ENCODE peak calls at places on chromosomes 16 and 17, in six cellular contexts. One of them, this sample, is unnamed. For H3K4me1, the result is how much of the 10 kb centered on the place peaks cover.

GRCh38 chr17:47879776-47880452 is 16.1 kb upstream of the SP2 start:
- DNase-seq in A549: no peak
- DNase-seq in cardiac muscle cell: no peak
- DNase-seq in Panc1: no peak
- DNase-seq in PC-9: no peak
- DNase-seq in testis: no peak
- DNase-seq in this sample: no peak

GRCh38 chr17:55925440-55925839 is 174.6 kb downstream of the PCTP start:
- DNase-seq in PC-9: no peak
- DNase-seq in Panc1: no peak
- DNase-seq in cardiac muscle cell: no peak
- DNase-seq in A549: no peak
- DNase-seq in testis: no peak
- DNase-seq in this sample: no peak

GRCh38 chr16:58931436-58931835 is 197.3 kb upstream of the GOT2 start:
- DNase-seq in Panc1: no peak
- DNase-seq in cardiac muscle cell: no peak
- DNase-seq in PC-9: no peak
- DNase-seq in A549: no peak
- DNase-seq in testis: no peak
- DNase-seq in this sample: no peak

GRCh38 chr17:34579017-34579946 is at the start of gene TMEM132E:
- DNase-seq in A549: peak
- DNase-seq in testis: peak
- DNase-seq in cardiac muscle cell: peak
- DNase-seq in Panc1: no peak
- DNase-seq in PC-9: no peak
- DNase-seq in this sample: peak

GRCh38 chr17:6796017-6796886 is 20.2 kb downstream of the FBXO39 start:
- DNase-seq in A549: no peak
- DNase-seq in Panc1: no peak
- DNase-seq in PC-9: no peak
- DNase-seq in cardiac muscle cell: no peak
- DNase-seq in testis: no peak
- DNase-seq in this sample: no peak

GRCh38 chr16:9124444-9124843 is 33.0 kb downstream of the HAPSTR1 start:
- DNase-seq in PC-9: no peak
- DNase-seq in testis: no peak
- DNase-seq in A549: no peak
- DNase-seq in cardiac muscle cell: no peak
- DNase-seq in Panc1: no peak
- DNase-seq in this sample: no peak

GRCh38 chr17:47812146-47812920 is 9.3 kb downstream of the OSBPL7 start:
- DNase-seq in testis: no peak
- DNase-seq in cardiac muscle cell: no peak
- DNase-seq in Panc1: no peak
- DNase-seq in PC-9: no peak
- DNase-seq in A549: no peak
- DNase-seq in this sample: no peak

GRCh38 chr17:76772842-76773521 is 35.1 kb downstream of the MFSD11 start:
- DNase-seq in A549: peak
- DNase-seq in cardiac muscle cell: peak
- DNase-seq in testis: no peak
- DNase-seq in Panc1: no peak
- DNase-seq in PC-9: peak
- DNase-seq in this sample: no peak

GRCh38 chr17:48051706-48052486 is 3.7 kb downstream of the NFE2L1 start:
- DNase-seq in PC-9: peak
- DNase-seq in Panc1: no peak
- DNase-seq in A549: peak
- DNase-seq in cardiac muscle cell: no peak
- DNase-seq in testis: peak
- DNase-seq in this sample: peak

GRCh38 chr17:65055708-65056638 is 567 bp downstream of the GNA13 start:
- DNase-seq in PC-9: peak
- DNase-seq in Panc1: no peak
- DNase-seq in cardiac muscle cell: peak
- DNase-seq in A549: peak
- DNase-seq in testis: peak
- DNase-seq in this sample: peak

GRCh38 chr16:89257281-89257731 is 39.8 kb downstream of the ZNF778 start:
- DNase-seq in A549: no peak
- DNase-seq in Panc1: no peak
- DNase-seq in PC-9: peak
- DNase-seq in testis: no peak
- DNase-seq in cardiac muscle cell: no peak
- DNase-seq in this sample: peak

GRCh38 chr16:85037721-85038120 is 10.1 kb downstream of the KIAA0513 start:
- DNase-seq in testis: no peak
- DNase-seq in A549: no peak
- DNase-seq in Panc1: no peak
- DNase-seq in PC-9: no peak
- DNase-seq in cardiac muscle cell: no peak
- DNase-seq in this sample: no peak

GRCh38 chr17:68576811-68577551 is 24.2 kb downstream of the FAM20A start:
- DNase-seq in cardiac muscle cell: no peak
- DNase-seq in A549: no peak
- DNase-seq in testis: peak
- DNase-seq in Panc1: no peak
- DNase-seq in PC-9: no peak
- DNase-seq in this sample: peak

GRCh38 chr16:78210305-78210704 is 110.9 kb downstream of the WWOX start:
- DNase-seq in cardiac muscle cell: no peak
- DNase-seq in PC-9: peak
- DNase-seq in testis: no peak
- DNase-seq in A549: peak
- DNase-seq in Panc1: no peak
- DNase-seq in this sample: no peak

GRCh38 chr16:2751577-2752034 is 832 bp upstream of the SRRM2 start:
- DNase-seq in A549: no peak
- DNase-seq in testis: peak
- DNase-seq in PC-9: no peak
- DNase-seq in Panc1: no peak
- DNase-seq in cardiac muscle cell: no peak
- DNase-seq in this sample: peak

GRCh38 chr17:57737450-57737849 is 7.6 kb downstream of the CCDC182 start:
- DNase-seq in cardiac muscle cell: no peak
- DNase-seq in A549: no peak
- DNase-seq in testis: no peak
- DNase-seq in PC-9: no peak
- DNase-seq in Panc1: no peak
- DNase-seq in this sample: no peak

GRCh38 chr17:57732062-57732461 is 13.0 kb downstream of the CCDC182 start:
- DNase-seq in Panc1: no peak
- DNase-seq in PC-9: no peak
- DNase-seq in testis: peak
- DNase-seq in A549: no peak
- DNase-seq in cardiac muscle cell: no peak
- DNase-seq in this sample: peak

GRCh38 chr17:57735230-57735629 is 9.9 kb downstream of the CCDC182 start:
- DNase-seq in A549: no peak
- DNase-seq in Panc1: no peak
- DNase-seq in cardiac muscle cell: no peak
- DNase-seq in PC-9: no peak
- DNase-seq in testis: no peak
- DNase-seq in this sample: no peak

GRCh38 chr17:57733085-57733484 is 12.0 kb downstream of the CCDC182 start:
- DNase-seq in A549: no peak
- DNase-seq in cardiac muscle cell: no peak
- DNase-seq in Panc1: no peak
- DNase-seq in testis: no peak
- DNase-seq in PC-9: no peak
- DNase-seq in this sample: no peak

GRCh38 chr17:57735707-57736106 is 9.4 kb downstream of the CCDC182 start:
- DNase-seq in A549: peak
- DNase-seq in cardiac muscle cell: no peak
- DNase-seq in testis: peak
- DNase-seq in Panc1: no peak
- DNase-seq in PC-9: no peak
- DNase-seq in this sample: no peak
- TF ChIP-seq CTCF in A549: peak
- TF ChIP-seq CTCF in cardiac muscle cell: no peak
- TF ChIP-seq CTCF in testis: no peak
- TF ChIP-seq CTCF in Panc1: peak
- TF ChIP-seq CTCF in PC-9: peak
- TF ChIP-seq CTCF in this sample: no peak

DNA sequence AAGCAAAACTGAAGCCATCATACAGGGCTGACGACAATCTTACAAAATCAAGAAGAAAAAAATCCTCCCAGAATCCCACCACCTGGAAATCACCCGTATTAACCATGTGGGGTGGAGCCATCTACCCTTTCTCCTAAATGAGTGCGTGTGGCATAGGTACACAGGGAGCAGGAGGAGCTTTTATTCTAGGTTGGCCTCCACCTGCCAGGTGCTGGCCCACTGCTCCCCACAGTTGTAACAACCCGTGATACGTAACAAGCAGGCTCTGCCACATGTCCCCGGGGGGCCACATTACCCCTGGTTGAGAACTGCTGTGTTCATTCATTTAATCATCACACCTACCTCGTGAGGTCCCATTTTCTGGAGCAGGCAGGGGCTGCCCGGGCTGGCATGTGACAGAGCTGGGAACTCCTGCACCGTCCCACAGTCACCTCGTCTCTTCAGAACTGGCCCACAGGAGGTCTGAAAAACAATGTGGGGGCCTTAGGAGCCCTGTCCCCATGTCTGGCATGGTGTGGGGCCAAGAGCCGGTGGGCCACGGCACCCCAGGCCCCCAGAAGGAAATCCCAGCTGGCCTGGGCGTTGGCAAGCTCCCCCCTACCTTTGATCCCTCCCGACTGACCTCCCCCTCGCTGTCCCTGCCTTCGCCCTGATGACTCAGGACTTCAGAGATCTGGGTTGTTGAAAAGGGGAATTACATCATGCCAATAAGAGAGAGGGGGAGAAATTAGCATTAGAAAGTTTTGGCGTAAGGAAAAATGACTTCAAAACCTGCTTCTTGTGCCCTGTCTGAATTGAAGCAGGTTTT is 12.9 kb downstream of the CMIP start:
- DNase-seq in cardiac muscle cell: no peak
- DNase-seq in A549: peak
- DNase-seq in Panc1: no peak
- DNase-seq in testis: no peak
- DNase-seq in PC-9: no peak
- DNase-seq in this sample: no peak
- H3K4me1 ChIP-seq in cardiac muscle cell: under half
- H3K4me1 ChIP-seq in A549: half or more
- H3K4me1 ChIP-seq in Panc1: under half
- H3K4me1 ChIP-seq in testis: under half
- H3K4me1 ChIP-seq in PC-9: under half
- H3K4me1 ChIP-seq in this sample: under half

GRCh38 chr17:10730956-10731879 is 1.4 kb upstream of the TMEM220 start:
- DNase-seq in PC-9: no peak
- DNase-seq in cardiac muscle cell: no peak
- DNase-seq in Panc1: no peak
- DNase-seq in A549: no peak
- DNase-seq in testis: no peak
- DNase-seq in this sample: no peak

GRCh38 chr17:10728331-10728730 is 1.5 kb downstream of the TMEM220 start:
- DNase-seq in Panc1: no peak
- DNase-seq in cardiac muscle cell: no peak
- DNase-seq in testis: no peak
- DNase-seq in PC-9: no peak
- DNase-seq in A549: no peak
- DNase-seq in this sample: no peak

GRCh38 chr17:10733666-10734065 is 3.8 kb upstream of the TMEM220 start:
- DNase-seq in PC-9: no peak
- DNase-seq in Panc1: no peak
- DNase-seq in testis: no peak
- DNase-seq in cardiac muscle cell: no peak
- DNase-seq in A549: no peak
- DNase-seq in this sample: no peak

GRCh38 chr17:10727192-10727591 is 2.6 kb downstream of the TMEM220 start:
- DNase-seq in Panc1: no peak
- DNase-seq in testis: no peak
- DNase-seq in cardiac muscle cell: no peak
- DNase-seq in A549: no peak
- DNase-seq in PC-9: no peak
- DNase-seq in this sample: no peak

DNA sequence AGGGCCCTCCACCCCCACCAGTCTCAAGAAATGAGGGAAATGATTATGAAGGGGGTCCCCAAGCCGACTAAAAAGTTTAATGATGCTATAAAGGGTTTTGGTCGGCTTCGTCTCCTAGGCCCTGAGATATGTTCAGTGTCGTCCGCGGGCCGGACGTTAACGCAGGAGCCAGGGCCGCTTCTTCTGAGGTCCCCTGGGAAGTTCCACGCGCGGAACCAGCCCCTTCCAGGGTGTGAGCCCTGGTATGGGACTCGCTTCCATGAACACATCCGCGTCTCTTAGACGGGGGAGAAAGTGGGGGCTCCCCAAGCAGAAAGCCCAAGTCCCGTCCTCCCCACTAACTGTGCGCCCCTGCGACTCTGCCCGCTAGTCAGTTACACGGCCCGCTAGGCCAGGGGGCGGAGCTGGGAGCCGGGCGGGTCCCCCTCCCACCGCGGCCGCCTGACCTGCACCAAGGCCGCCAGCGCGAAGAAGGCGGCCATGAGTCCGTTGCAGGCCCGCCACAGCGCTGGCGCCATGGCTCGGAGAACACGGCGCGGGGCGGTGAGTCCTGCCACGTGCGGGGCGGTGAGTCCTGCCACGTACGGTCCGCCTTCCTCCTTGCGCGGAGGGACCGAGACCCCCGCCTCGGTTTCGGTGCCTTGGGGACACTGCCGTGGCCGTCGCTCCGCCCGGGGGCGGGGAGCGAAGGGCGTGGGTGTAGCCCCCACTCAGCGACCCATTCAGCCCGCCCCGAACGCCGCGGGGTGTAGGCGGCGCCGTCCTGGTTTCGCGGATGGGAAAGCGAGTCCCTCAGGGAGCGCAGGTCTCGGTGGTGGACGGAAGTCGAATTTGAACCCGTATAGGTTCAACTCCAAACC is at the start of gene TMEM220:
- DNase-seq in testis: peak
- DNase-seq in cardiac muscle cell: peak
- DNase-seq in Panc1: no peak
- DNase-seq in PC-9: no peak
- DNase-seq in A549: peak
- DNase-seq in this sample: peak
- TF ChIP-seq CTCF in testis: no peak
- TF ChIP-seq CTCF in cardiac muscle cell: no peak
- TF ChIP-seq CTCF in Panc1: no peak
- TF ChIP-seq CTCF in PC-9: no peak
- TF ChIP-seq CTCF in A549: no peak
- TF ChIP-seq CTCF in this sample: no peak

DNA sequence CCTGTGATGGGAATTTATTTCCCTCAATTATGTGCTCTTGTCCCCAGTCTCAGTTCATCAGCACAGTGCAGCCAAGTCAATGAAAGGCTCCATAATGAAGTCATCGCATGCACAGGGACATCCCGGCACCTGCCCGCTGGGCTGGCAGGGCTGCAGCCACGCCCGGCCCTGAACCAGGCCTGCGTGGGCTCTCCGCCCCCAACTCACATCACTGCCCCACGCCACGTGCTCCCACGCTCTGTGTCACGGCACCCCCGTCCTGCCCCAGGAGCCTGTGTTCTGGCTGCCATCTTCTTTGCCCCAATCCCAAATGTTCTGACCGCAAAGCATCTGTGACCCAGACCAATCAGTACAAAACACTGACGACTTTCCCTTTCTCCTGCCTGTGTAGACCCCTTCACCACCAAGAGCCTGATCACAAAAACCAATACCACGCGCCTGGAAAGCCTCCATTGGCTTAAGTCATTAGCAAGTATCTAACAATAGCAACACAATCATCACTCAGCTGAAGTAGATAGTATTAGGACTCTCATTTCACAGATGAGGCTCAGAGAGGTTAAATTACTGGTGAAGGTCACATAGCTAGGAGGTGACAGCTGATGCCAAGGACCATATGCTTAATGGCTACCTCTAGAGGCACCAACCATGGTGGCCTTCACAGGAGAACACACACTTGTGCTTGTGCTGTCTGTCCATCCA is 202.5 kb downstream of the ZFHX3 start:
- DNase-seq in cardiac muscle cell: no peak
- DNase-seq in Panc1: no peak
- DNase-seq in PC-9: no peak
- DNase-seq in testis: no peak
- DNase-seq in A549: no peak
- DNase-seq in this sample: no peak
- H3K4me1 ChIP-seq in cardiac muscle cell: under half
- H3K4me1 ChIP-seq in Panc1: under half
- H3K4me1 ChIP-seq in PC-9: under half
- H3K4me1 ChIP-seq in testis: under half
- H3K4me1 ChIP-seq in A549: half or more
- H3K4me1 ChIP-seq in this sample: under half

This sample was measured in ovary.